ENCODE peak calls at places on chromosomes 3 and 15, in four cellular contexts. A, W, Z and P are unnamed samples.

GRCh38 chr15:57861039-57861638 is 154.6 kb downstream of the POLR2M start:
- DNase-seq in A (no peak), W (no peak), Z (peak), P (no peak)

GRCh38 chr3:73683706-73684105 is 59.0 kb upstream of the PDZRN3 start:
- DNase-seq in A (no peak), W (no peak), Z (no peak), P (no peak)

GRCh38 chr15:90580086-90580485 is 50.4 kb downstream of the CRTC3 start:
- DNase-seq in A (no peak), W (no peak), Z (no peak), P (no peak)

GRCh38 chr3:106628407-106628806 is 748.8 kb upstream of the CCDC54 start:
- DNase-seq in A (no peak), W (no peak), Z (no peak), P (no peak)

GRCh38 chr3:13159890-13160289 is 86.7 kb upstream of the IQSEC1 start:
- DNase-seq in A (no peak), W (no peak), Z (no peak), P (peak)

GRCh38 chr15:60362318-60363023 is 35.3 kb downstream of the ANXA2 start:
- DNase-seq in A (no peak), W (no peak), Z (no peak), P (peak)

GRCh38 chr15:64045774-64046346 is 425 bp downstream of the DAPK2 start:
- DNase-seq in A (peak), W (peak), Z (no peak), P (no peak)

GRCh38 chr3:59820352-59820934 is 770.6 kb upstream of the CFAP20DC start:
- DNase-seq in A (no peak), W (no peak), Z (no peak), P (peak)

GRCh38 chr3:23004971-23005370 is 198.2 kb upstream of the UBE2E2 start:
- DNase-seq in A (no peak), W (no peak), Z (no peak), P (peak)

GRCh38 chr3:143375698-143376097 is 256.1 kb downstream of the CHST2 start:
- DNase-seq in A (no peak), W (no peak), Z (no peak), P (no peak)

GRCh38 chr3:100602506-100603444 is 6.6 kb upstream of the ADGRG7 start:
- DNase-seq in A (no peak), W (no peak), Z (no peak), P (no peak)

GRCh38 chr3:123813876-123814275 is 70.3 kb downstream of the MYLK start:
- DNase-seq in A (no peak), W (no peak), Z (no peak), P (peak)

GRCh38 chr3:63845215-63845614 is 18.4 kb downstream of the THOC7 start:
- DNase-seq in A (no peak), W (no peak), Z (no peak), P (no peak)

GRCh38 chr3:66393486-66394260 is 107.1 kb downstream of the LRIG1 start:
- DNase-seq in A (no peak), W (no peak), Z (no peak), P (no peak)

GRCh38 chr3:177284383-177284881 is 87.2 kb upstream of the TBL1XR1 start:
- DNase-seq in A (peak), W (no peak), Z (peak), P (peak)

GRCh38 chr15:37107071-37107753 is 6.9 kb upstream of the MEIS2 start:
- DNase-seq in A (no peak), W (no peak), Z (peak), P (no peak)

GRCh38 chr3:121649645-121650044 is 11.1 kb downstream of the HCLS1 start:
- DNase-seq in A (no peak), W (no peak), Z (no peak), P (no peak)

GRCh38 chr3:115086379-115086778 is 60.7 kb downstream of the ZBTB20 start:
- DNase-seq in A (no peak), W (no peak), Z (no peak), P (no peak)

GRCh38 chr3:20324664-20325478 is 138.9 kb upstream of the SGO1 start:
- DNase-seq in A (no peak), W (no peak), Z (no peak), P (no peak)

GRCh38 chr3:56980798-56981390 is 79.6 kb upstream of the SPATA12 start:
- DNase-seq in A (no peak), W (peak), Z (peak), P (peak)

DNA sequence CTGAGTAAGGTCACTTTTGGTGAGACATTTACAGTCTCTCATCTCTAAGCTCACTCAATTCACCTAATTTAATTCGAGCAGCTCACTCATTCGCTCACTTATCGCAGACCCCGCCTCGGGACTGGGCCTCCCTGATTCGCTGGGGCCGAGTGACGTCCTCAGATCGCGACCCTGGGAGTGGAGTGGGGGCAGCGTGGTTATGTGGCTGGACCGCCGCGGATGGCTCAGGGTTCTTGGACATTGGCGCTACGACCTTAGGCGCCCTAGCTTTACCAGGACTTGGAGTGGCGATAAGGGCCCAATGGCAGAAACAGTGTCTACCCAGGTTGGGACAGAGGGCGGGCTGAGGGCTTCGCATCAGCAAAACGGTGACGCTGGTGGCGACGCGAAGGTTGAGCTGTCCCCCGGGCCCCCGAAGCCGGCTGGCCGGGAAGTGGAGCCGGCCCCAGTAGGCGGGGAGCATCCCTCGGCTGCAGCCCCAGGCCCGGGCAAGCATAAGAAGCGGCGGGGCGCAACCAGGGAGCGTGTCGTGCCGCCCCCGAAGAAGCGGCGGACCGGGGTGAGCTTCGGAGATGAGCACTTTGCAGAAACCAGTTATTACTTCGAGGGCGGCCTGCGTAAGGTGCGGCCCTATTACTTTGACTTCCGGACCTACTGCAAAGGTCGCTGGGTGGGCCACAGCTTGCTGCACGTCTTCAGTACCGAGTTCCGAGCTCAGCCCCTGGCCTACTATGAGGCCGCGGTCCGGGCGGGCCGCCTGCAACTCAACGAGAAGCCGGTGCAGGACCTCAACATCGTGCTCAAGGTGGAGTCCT is at the start of gene RPUSD2:
- DNase-seq in A (peak), W (peak), Z (peak), P (peak)
- TF ChIP-seq POLR2A in A (peak), W (peak), Z (peak), P (peak)

GRCh38 chr3:141455603-141456327 is 31.1 kb upstream of the RASA2 start:
- DNase-seq in A (no peak), W (no peak), Z (no peak), P (no peak)
- TF ChIP-seq POLR2A in A (no peak), W (no peak), Z (no peak), P (no peak)

DNA sequence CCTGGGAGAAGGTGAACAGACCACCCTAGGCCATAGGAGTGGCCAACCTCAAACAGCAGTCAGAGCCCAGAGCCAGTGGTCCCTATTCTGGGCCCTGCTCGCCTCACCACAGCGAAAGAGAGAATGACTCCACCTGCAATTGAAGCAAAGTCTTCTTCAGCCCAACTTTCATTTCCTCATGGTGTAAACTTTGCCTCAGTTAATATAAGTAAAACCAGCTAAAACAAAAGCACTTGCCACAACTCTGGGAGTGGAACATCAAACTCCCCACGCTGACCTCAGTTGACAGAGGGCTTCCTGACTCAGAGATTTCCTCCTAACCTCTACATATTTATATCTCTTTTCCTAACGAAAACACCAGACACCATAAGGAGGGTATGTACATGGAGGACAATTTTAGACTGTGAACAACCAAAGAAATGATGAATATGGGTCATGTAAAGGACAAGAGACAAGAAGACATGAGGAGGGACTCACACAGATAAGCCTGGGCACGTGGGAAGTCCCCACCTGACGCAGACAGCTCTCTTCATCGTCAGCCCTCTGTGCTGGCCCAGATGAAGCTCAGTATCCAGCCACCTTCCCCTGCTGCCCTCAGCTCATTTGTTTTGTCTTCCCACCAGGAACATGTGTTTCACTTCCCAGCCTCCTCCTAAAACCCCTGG is 140.8 kb downstream of the KCNMB2 start:
- DNase-seq in A (no peak), W (no peak), Z (no peak), P (no peak)
- TF ChIP-seq POLR2A in A (no peak), W (no peak), Z (no peak), P (no peak)

DNA sequence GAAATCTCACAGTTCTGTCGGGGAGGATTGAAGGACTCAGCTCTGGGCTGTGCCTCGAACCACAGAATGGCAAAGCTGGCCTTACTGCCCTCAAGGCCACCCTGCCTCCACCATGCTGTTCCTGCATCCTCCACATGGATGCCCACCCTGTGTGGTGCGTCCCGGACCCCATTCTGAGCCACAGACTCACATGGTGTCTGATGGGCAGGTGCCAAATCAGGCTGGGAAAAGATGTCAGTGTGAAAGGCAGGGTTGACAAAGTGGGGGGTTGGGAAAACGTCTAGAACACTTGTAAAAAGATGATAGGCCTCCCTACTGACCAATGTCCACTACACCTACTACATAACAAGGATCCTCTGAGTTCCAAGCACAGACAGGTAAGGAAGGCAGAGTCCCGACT is 49.4 kb downstream of the TM2D3 start:
- DNase-seq in A (no peak), W (no peak), Z (no peak), P (no peak)
- TF ChIP-seq POLR2A in A (no peak), W (no peak), Z (no peak), P (no peak)